ENCODE peak calls at places on chromosomes 1 and 21, in four cellular contexts. E is nucleus accumbens, I is heart left ventricle, H is EL. Q is an unnamed sample.

GRCh38 chr1:5333326-5333725 is 658.9 kb downstream of the NPHP4 start:
- DNase-seq in E (no peak), I (no peak), H (no peak), Q (no peak)

GRCh38 chr1:29224438-29224837 is 6.3 kb downstream of the MECR start:
- DNase-seq in E (no peak), I (no peak), H (no peak), Q (no peak)

GRCh38 chr1:50424045-50424939 is 1.0 kb upstream of the DMRTA2 start:
- DNase-seq in E (no peak), I (no peak), H (no peak), Q (no peak)

GRCh38 chr1:63807063-63807462 is 33.2 kb downstream of the ROR1 start:
- DNase-seq in E (no peak), I (no peak), H (no peak), Q (no peak)

GRCh38 chr1:975896-976683 is 5.8 kb downstream of the PERM1 start:
- DNase-seq in E (no peak), I (no peak), H (peak; percentile 78), Q (no peak)

GRCh38 chr21:38472709-38473108 is 25.6 kb downstream of the ERG start:
- DNase-seq in E (no peak), I (peak; percentile 46), H (no peak), Q (no peak)

GRCh38 chr1:1061682-1062363 is 12.3 kb downstream of the RNF223 start:
- DNase-seq in E (no peak), I (no peak), H (no peak), Q (no peak)

GRCh38 chr1:228149341-228150020 is at the start of gene GJC2:
- DNase-seq in E (peak; percentile 68), I (no peak), H (peak; percentile 38), Q (peak; percentile 84)

GRCh38 chr1:212153635-212154034 is 118.1 kb downstream of the DTL start:
- DNase-seq in E (no peak), I (no peak), H (no peak), Q (no peak)

GRCh38 chr1:243719476-243719875 is 130.6 kb downstream of the AKT3 start:
- DNase-seq in E (no peak), I (no peak), H (no peak), Q (no peak)

GRCh38 chr1:203934651-203935050 is 73.3 kb downstream of the SNRPE start:
- DNase-seq in E (no peak), I (no peak), H (no peak), Q (no peak)

GRCh38 chr1:24452922-24453481 is 37.4 kb downstream of the NIPAL3 start:
- DNase-seq in E (no peak), I (no peak), H (no peak), Q (no peak)

GRCh38 chr1:209696673-209697072 is 8.0 kb upstream of the HSD11B1 start:
- DNase-seq in E (no peak), I (no peak), H (no peak), Q (no peak)

GRCh38 chr1:103582493-103582892 is 11.1 kb downstream of the AMY2B start:
- DNase-seq in E (no peak), I (no peak), H (no peak), Q (no peak)

GRCh38 chr1:243420369-243420768 is 164.5 kb downstream of the SDCCAG8 start:
- DNase-seq in E (no peak), I (no peak), H (no peak), Q (no peak)

GRCh38 chr21:33760641-33761103 is 118.4 kb downstream of the ITSN1 start:
- DNase-seq in E (no peak), I (no peak), H (peak; percentile 77), Q (no peak)

GRCh38 chr1:244969355-244970235 is 105.3 kb upstream of the HNRNPU start:
- DNase-seq in E (peak; percentile 90), I (peak; percentile 86), H (peak; percentile 75), Q (peak; percentile 85)

GRCh38 chr1:18178125-18178524 is 70.5 kb downstream of the IGSF21 start:
- DNase-seq in E (no peak), I (no peak), H (no peak), Q (no peak)

GRCh38 chr1:30469426-30469825 is 254.0 kb downstream of the MATN1 start:
- DNase-seq in E (no peak), I (no peak), H (no peak), Q (no peak)

GRCh38 chr1:157496121-157496526 is 56.2 kb downstream of the FCRL5 start:
- DNase-seq in E (peak; percentile 2), I (no peak), H (peak; percentile 42), Q (peak; percentile 20)

GRCh38 chr1:108559215-108560142 is at the start of gene EEIG2:
- DNase-seq in E (peak; percentile 81), I (peak; percentile 87), H (peak; percentile 91), Q (peak; percentile 73)

GRCh38 chr1:215517441-215517891 is 49.6 kb upstream of the KCTD3 start:
- DNase-seq in E (no peak), I (no peak), H (peak; percentile 64), Q (no peak)

GRCh38 chr1:211133393-211133840 is 531 bp downstream of the KCNH1 start:
- DNase-seq in E (peak; percentile 63), I (peak; percentile 34), H (peak; percentile 52), Q (peak; percentile 54)

GRCh38 chr1:64097859-64098258 is 105.6 kb upstream of the UBE2U start:
- DNase-seq in E (peak; percentile 12), I (no peak), H (no peak), Q (peak; percentile 41)

GRCh38 chr1:183543619-183544204 is 46.5 kb downstream of the NCF2 start:
- DNase-seq in E (no peak), I (no peak), H (peak; percentile 58), Q (peak; percentile 64)

GRCh38 chr21:36430841-36431240 is 45.6 kb downstream of the CHAF1B start:
- DNase-seq in E (no peak), I (no peak), H (no peak), Q (no peak)

GRCh38 chr1:63674238-63674864 is 81.1 kb downstream of the PGM1 start:
- DNase-seq in E (peak; percentile 28), I (peak; percentile 81), H (peak; percentile 89), Q (peak; percentile 41)

GRCh38 chr1:235079443-235079967 is 49.1 kb downstream of the TOMM20 start:
- DNase-seq in E (no peak), I (peak; percentile 33), H (no peak), Q (no peak)

GRCh38 chr1:206683313-206683712 is 1.4 kb upstream of the MAPKAPK2 start:
- DNase-seq in E (no peak), I (no peak), H (no peak), Q (no peak)

GRCh38 chr1:52098139-52098871 is 42.2 kb downstream of the BTF3L4 start:
- DNase-seq in E (no peak), I (no peak), H (no peak), Q (no peak)

GRCh38 chr1:91752324-91752723 is 133.6 kb downstream of the TGFBR3 start:
- DNase-seq in E (no peak), I (no peak), H (no peak), Q (no peak)

GRCh38 chr1:26375081-26375480 is 2.5 kb upstream of the ZNF683 start:
- DNase-seq in E (no peak), I (no peak), H (peak; percentile 47), Q (no peak)

GRCh38 chr1:177780096-177780700 is 189.7 kb downstream of the SEC16B start:
- DNase-seq in E (peak; percentile 7), I (no peak), H (peak; percentile 38), Q (peak; percentile 60)

Q was measured in globus pallidus.